ENCODE peak calls at places on chromosomes 4 and X, in five cellular contexts. F is neuronal stem cell, Z is heart left ventricle, D is upper lobe of right lung, E is SJCRH30. V is an unnamed sample. For H3K4me1, the result is how much of the 10 kb centered on the place peaks cover.

GRCh38 chr4:185204238-185204910 is 574 bp upstream of the CFAP97 start:
- DNase-seq in E (peak), F (no peak), D (no peak), Z (no peak), V (no peak)

GRCh38 chr4:61200991-61201526 is 933 bp downstream of the ADGRL3 start:
- DNase-seq in D (no peak), E (peak), F (peak), Z (peak), V (no peak)

GRCh38 chr4:78704981-78705757 is 71.0 kb upstream of the BMP2K start:
- DNase-seq in D (no peak), F (no peak), Z (no peak), E (no peak), V (no peak)

GRCh38 chr4:15754323-15754722 is 23.8 kb upstream of the CD38 start:
- DNase-seq in E (no peak), Z (no peak), F (no peak), D (no peak), V (peak)

GRCh38 chrX:68372665-68373064 is 60.6 kb downstream of the OPHN1 start:
- DNase-seq in D (no peak), Z (no peak), E (no peak), F (no peak), V (no peak)

GRCh38 chr4:82467442-82467841 is 37.1 kb downstream of the ENOPH1 start:
- DNase-seq in D (no peak), F (no peak), E (peak), Z (no peak), V (no peak)

GRCh38 chrX:134460861-134461218 is 875 bp downstream of the HPRT1 start:
- DNase-seq in F (no peak), Z (no peak), D (no peak), E (peak), V (peak)

GRCh38 chrX:107451754-107452153 is 2.3 kb downstream of the FRMPD3 start:
- DNase-seq in E (no peak), F (peak), D (no peak), Z (no peak), V (no peak)

GRCh38 chr4:1208266-1208961 is 36.0 kb upstream of the SPON2 start:
- DNase-seq in Z (peak), F (no peak), E (peak), D (peak), V (no peak)

DNA sequence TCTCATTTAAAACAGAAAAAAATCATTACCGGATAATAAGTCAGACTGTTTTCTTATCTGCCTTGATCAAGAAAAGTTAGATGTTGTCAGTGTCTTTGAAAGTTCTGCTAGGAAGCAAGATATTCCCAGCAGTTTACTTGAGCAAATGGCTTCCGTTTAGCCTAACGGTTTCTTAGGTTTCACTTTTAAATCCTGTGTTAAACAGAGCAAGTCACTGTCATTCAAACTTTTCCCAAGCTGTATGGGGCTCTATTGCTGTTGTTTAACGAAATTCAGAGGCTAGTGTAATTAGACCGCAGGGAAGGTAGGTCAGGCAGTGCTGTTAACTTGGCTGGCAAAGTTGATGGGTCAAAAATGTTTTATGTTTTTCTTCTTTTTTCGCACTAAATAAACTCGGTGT is 80.3 kb upstream of the NEIL3 start:
- DNase-seq in D (no peak), Z (no peak), E (peak), F (no peak), V (no peak)
- H3K4me3 ChIP-seq in D (peak), Z (peak), E (peak), F (no peak), V (peak)

GRCh38 chr4:173091362-173091761 is 77.2 kb upstream of the GALNT7 start:
- DNase-seq in D (no peak), E (no peak), Z (no peak), F (no peak), V (no peak)

GRCh38 chr4:173092003-173092402 is 76.6 kb upstream of the GALNT7 start:
- DNase-seq in E (no peak), F (no peak), Z (no peak), D (no peak), V (no peak)

GRCh38 chr4:173095022-173095421 is 73.6 kb upstream of the GALNT7 start:
- DNase-seq in F (no peak), E (peak), D (no peak), Z (no peak), V (no peak)
- H3K27ac ChIP-seq in F (no peak), E (no peak), D (no peak), Z (no peak), V (no peak)

GRCh38 chrX:154048398-154048797 is 28.7 kb upstream of the IRAK1 start:
- DNase-seq in Z (no peak), F (no peak), E (no peak), D (no peak), V (no peak)
- H3K4me1 ChIP-seq in Z (under half), F (under half), E (under half), D (under half), V (under half)

DNA sequence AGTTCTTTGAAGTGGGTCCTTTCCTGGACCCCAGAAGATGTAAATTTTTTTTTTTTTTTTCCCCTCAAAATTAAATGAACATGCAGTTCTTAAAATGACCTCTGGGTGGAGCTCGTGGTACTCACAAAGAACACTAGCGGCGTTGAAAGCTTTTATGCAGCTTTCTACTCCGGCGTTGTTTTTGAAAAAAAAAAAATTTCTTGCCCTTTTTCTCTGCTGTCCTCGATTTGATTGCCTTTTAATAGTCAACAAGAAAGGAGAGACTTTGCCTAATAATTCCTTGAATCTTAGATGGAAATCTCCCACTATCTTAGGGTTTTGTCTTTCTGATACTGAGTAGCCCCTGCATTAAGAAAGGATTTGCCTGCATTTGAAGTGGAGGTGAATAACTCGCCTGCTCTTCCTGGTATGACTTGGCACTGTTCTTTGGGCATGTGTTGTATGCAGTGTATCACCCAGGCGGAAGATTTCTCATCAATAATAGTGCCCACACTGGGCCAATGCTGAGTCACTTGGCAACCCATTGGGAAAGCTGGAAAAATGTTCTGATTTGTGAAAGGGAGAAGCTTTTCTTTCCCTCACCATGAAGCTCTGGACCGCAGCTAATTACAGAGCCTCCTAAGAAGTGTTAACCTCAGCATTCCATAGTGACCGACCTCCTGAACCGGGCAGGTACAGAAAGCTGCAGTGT is 104.0 kb downstream of the PHEX start:
- DNase-seq in Z (no peak), E (peak), F (peak), D (no peak), V (peak)
- H3K4me3 ChIP-seq in Z (no peak), E (peak), F (no peak), D (no peak), V (no peak)

GRCh38 chrX:19772306-19772705 is 115.1 kb downstream of the SH3KBP1 start:
- DNase-seq in E (peak), D (no peak), Z (no peak), F (no peak), V (peak)
- H3K27ac ChIP-seq in E (peak), D (peak), Z (peak), F (no peak), V (peak)

GRCh38 chr4:148054275-148054674 is 322.4 kb downstream of the ARHGAP10 start:
- DNase-seq in E (peak), D (no peak), Z (no peak), F (no peak), V (no peak)
- H3K4me1 ChIP-seq in E (under half), D (under half), Z (under half), F (under half), V (under half)

V was measured in SJSA1.